ENCODE peak calls at places on chromosome 21, in ten cellular contexts. One of them, this sample, is unnamed.
A peak's percentile ranks its signal among the peaks of the same experiment; 100 is the strongest.

GRCh38 chr21:42309753-42310213 is 5.4 kb downstream of the TFF3 start:
- DNase-seq in neural progenitor cell: peak; percentile 79
- DNase-seq in HS-5: no peak
- DNase-seq in activated CD8-positive, alpha-beta memory T cell treated with anti-CD3 and anti-CD28 coated beads for 1 hour: peak; percentile 34
- DNase-seq in HT-29: peak; percentile 32
- DNase-seq in AG08395: peak; percentile 45
- DNase-seq in MV-4-11: peak; percentile 30
- DNase-seq in stimulated activated CD4-positive, alpha-beta T cell treated with anti-CD3 and anti-CD28 coated beads, Interleukin-15, amount 100 ng/mL, for 24 hours: peak; percentile 79
- DNase-seq in stimulated activated CD8-positive, alpha-beta memory T cell treated with anti-CD3 and anti-CD28 coated beads, Interleukin-2, amount 100 ng/mL, for 1 hour: peak; percentile 42
- DNase-seq in AG10803: no peak
- DNase-seq in this sample: no peak

GRCh38 chr21:45487891-45488600 is 54.2 kb downstream of the SLC19A1 start:
- DNase-seq in neural progenitor cell: peak; percentile 48
- DNase-seq in HS-5: no peak
- DNase-seq in activated CD8-positive, alpha-beta memory T cell treated with anti-CD3 and anti-CD28 coated beads for 1 hour: no peak
- DNase-seq in HT-29: no peak
- DNase-seq in AG08395: no peak
- DNase-seq in MV-4-11: peak; percentile 33
- DNase-seq in stimulated activated CD4-positive, alpha-beta T cell treated with anti-CD3 and anti-CD28 coated beads, Interleukin-15, amount 100 ng/mL, for 24 hours: no peak
- DNase-seq in stimulated activated CD8-positive, alpha-beta memory T cell treated with anti-CD3 and anti-CD28 coated beads, Interleukin-2, amount 100 ng/mL, for 1 hour: no peak
- DNase-seq in AG10803: no peak
- DNase-seq in this sample: no peak

GRCh38 chr21:26422138-26422537 is 150.9 kb downstream of the CYYR1 start:
- DNase-seq in neural progenitor cell: no peak
- DNase-seq in HS-5: no peak
- DNase-seq in activated CD8-positive, alpha-beta memory T cell treated with anti-CD3 and anti-CD28 coated beads for 1 hour: no peak
- DNase-seq in HT-29: no peak
- DNase-seq in AG08395: no peak
- DNase-seq in MV-4-11: no peak
- DNase-seq in stimulated activated CD4-positive, alpha-beta T cell treated with anti-CD3 and anti-CD28 coated beads, Interleukin-15, amount 100 ng/mL, for 24 hours: no peak
- DNase-seq in stimulated activated CD8-positive, alpha-beta memory T cell treated with anti-CD3 and anti-CD28 coated beads, Interleukin-2, amount 100 ng/mL, for 1 hour: no peak
- DNase-seq in AG10803: no peak
- DNase-seq in this sample: no peak

GRCh38 chr21:28063241-28063640 is 929.4 kb downstream of the LTN1 start:
- DNase-seq in neural progenitor cell: no peak
- DNase-seq in HS-5: no peak
- DNase-seq in activated CD8-positive, alpha-beta memory T cell treated with anti-CD3 and anti-CD28 coated beads for 1 hour: no peak
- DNase-seq in HT-29: no peak
- DNase-seq in AG08395: no peak
- DNase-seq in MV-4-11: no peak
- DNase-seq in stimulated activated CD4-positive, alpha-beta T cell treated with anti-CD3 and anti-CD28 coated beads, Interleukin-15, amount 100 ng/mL, for 24 hours: no peak
- DNase-seq in stimulated activated CD8-positive, alpha-beta memory T cell treated with anti-CD3 and anti-CD28 coated beads, Interleukin-2, amount 100 ng/mL, for 1 hour: no peak
- DNase-seq in AG10803: no peak
- DNase-seq in this sample: no peak

GRCh38 chr21:44485796-44486195 is 30.5 kb downstream of the LRRC3 start:
- DNase-seq in neural progenitor cell: no peak
- DNase-seq in HS-5: no peak
- DNase-seq in activated CD8-positive, alpha-beta memory T cell treated with anti-CD3 and anti-CD28 coated beads for 1 hour: no peak
- DNase-seq in HT-29: no peak
- DNase-seq in AG08395: no peak
- DNase-seq in MV-4-11: no peak
- DNase-seq in stimulated activated CD4-positive, alpha-beta T cell treated with anti-CD3 and anti-CD28 coated beads, Interleukin-15, amount 100 ng/mL, for 24 hours: no peak
- DNase-seq in stimulated activated CD8-positive, alpha-beta memory T cell treated with anti-CD3 and anti-CD28 coated beads, Interleukin-2, amount 100 ng/mL, for 1 hour: no peak
- DNase-seq in AG10803: no peak
- DNase-seq in this sample: no peak

GRCh38 chr21:41926068-41926806 is 27.6 kb downstream of the C2CD2 start:
- DNase-seq in neural progenitor cell: no peak
- DNase-seq in HS-5: no peak
- DNase-seq in activated CD8-positive, alpha-beta memory T cell treated with anti-CD3 and anti-CD28 coated beads for 1 hour: no peak
- DNase-seq in HT-29: peak; percentile 38
- DNase-seq in AG08395: peak; percentile 74
- DNase-seq in MV-4-11: peak; percentile 54
- DNase-seq in stimulated activated CD4-positive, alpha-beta T cell treated with anti-CD3 and anti-CD28 coated beads, Interleukin-15, amount 100 ng/mL, for 24 hours: peak; percentile 37
- DNase-seq in stimulated activated CD8-positive, alpha-beta memory T cell treated with anti-CD3 and anti-CD28 coated beads, Interleukin-2, amount 100 ng/mL, for 1 hour: no peak
- DNase-seq in AG10803: peak; percentile 54
- DNase-seq in this sample: no peak

GRCh38 chr21:34935868-34936267 is 113.2 kb downstream of the RUNX1 start:
- DNase-seq in neural progenitor cell: no peak
- DNase-seq in HS-5: no peak
- DNase-seq in activated CD8-positive, alpha-beta memory T cell treated with anti-CD3 and anti-CD28 coated beads for 1 hour: no peak
- DNase-seq in HT-29: no peak
- DNase-seq in AG08395: no peak
- DNase-seq in MV-4-11: no peak
- DNase-seq in stimulated activated CD4-positive, alpha-beta T cell treated with anti-CD3 and anti-CD28 coated beads, Interleukin-15, amount 100 ng/mL, for 24 hours: no peak
- DNase-seq in stimulated activated CD8-positive, alpha-beta memory T cell treated with anti-CD3 and anti-CD28 coated beads, Interleukin-2, amount 100 ng/mL, for 1 hour: no peak
- DNase-seq in AG10803: no peak
- DNase-seq in this sample: no peak

GRCh38 chr21:41207401-41208388 is 39.7 kb downstream of the BACE2 start:
- DNase-seq in neural progenitor cell: no peak
- DNase-seq in HS-5: no peak
- DNase-seq in activated CD8-positive, alpha-beta memory T cell treated with anti-CD3 and anti-CD28 coated beads for 1 hour: no peak
- DNase-seq in HT-29: peak; percentile 8
- DNase-seq in AG08395: peak; percentile 83
- DNase-seq in MV-4-11: no peak
- DNase-seq in stimulated activated CD4-positive, alpha-beta T cell treated with anti-CD3 and anti-CD28 coated beads, Interleukin-15, amount 100 ng/mL, for 24 hours: no peak
- DNase-seq in stimulated activated CD8-positive, alpha-beta memory T cell treated with anti-CD3 and anti-CD28 coated beads, Interleukin-2, amount 100 ng/mL, for 1 hour: no peak
- DNase-seq in AG10803: peak; percentile 75
- DNase-seq in this sample: peak; percentile 37

GRCh38 chr21:44874497-44875331 is 1.2 kb upstream of the PTTG1IP start:
- DNase-seq in neural progenitor cell: peak; percentile 49
- DNase-seq in HS-5: no peak
- DNase-seq in activated CD8-positive, alpha-beta memory T cell treated with anti-CD3 and anti-CD28 coated beads for 1 hour: no peak
- DNase-seq in HT-29: no peak
- DNase-seq in AG08395: no peak
- DNase-seq in MV-4-11: peak; percentile 69
- DNase-seq in stimulated activated CD4-positive, alpha-beta T cell treated with anti-CD3 and anti-CD28 coated beads, Interleukin-15, amount 100 ng/mL, for 24 hours: peak; percentile 50
- DNase-seq in stimulated activated CD8-positive, alpha-beta memory T cell treated with anti-CD3 and anti-CD28 coated beads, Interleukin-2, amount 100 ng/mL, for 1 hour: no peak
- DNase-seq in AG10803: peak; percentile 53
- DNase-seq in this sample: peak; percentile 50

GRCh38 chr21:36079010-36079649 is 9.3 kb downstream of the CBR1 start:
- DNase-seq in neural progenitor cell: no peak
- DNase-seq in HS-5: no peak
- DNase-seq in activated CD8-positive, alpha-beta memory T cell treated with anti-CD3 and anti-CD28 coated beads for 1 hour: no peak
- DNase-seq in HT-29: no peak
- DNase-seq in AG08395: no peak
- DNase-seq in MV-4-11: peak; percentile 82
- DNase-seq in stimulated activated CD4-positive, alpha-beta T cell treated with anti-CD3 and anti-CD28 coated beads, Interleukin-15, amount 100 ng/mL, for 24 hours: peak; percentile 51
- DNase-seq in stimulated activated CD8-positive, alpha-beta memory T cell treated with anti-CD3 and anti-CD28 coated beads, Interleukin-2, amount 100 ng/mL, for 1 hour: no peak
- DNase-seq in AG10803: no peak
- DNase-seq in this sample: no peak

GRCh38 chr21:30408782-30409494 is 13.1 kb downstream of the KRTAP13-1 start:
- DNase-seq in neural progenitor cell: peak; percentile 89
- DNase-seq in HS-5: peak; percentile 13
- DNase-seq in activated CD8-positive, alpha-beta memory T cell treated with anti-CD3 and anti-CD28 coated beads for 1 hour: no peak
- DNase-seq in HT-29: peak; percentile 66
- DNase-seq in AG08395: peak; percentile 1
- DNase-seq in MV-4-11: no peak
- DNase-seq in stimulated activated CD4-positive, alpha-beta T cell treated with anti-CD3 and anti-CD28 coated beads, Interleukin-15, amount 100 ng/mL, for 24 hours: peak; percentile 8
- DNase-seq in stimulated activated CD8-positive, alpha-beta memory T cell treated with anti-CD3 and anti-CD28 coated beads, Interleukin-2, amount 100 ng/mL, for 1 hour: no peak
- DNase-seq in AG10803: peak; percentile 22
- DNase-seq in this sample: peak; percentile 42

GRCh38 chr21:43923391-43923790 is 58.4 kb downstream of the AGPAT3 start:
- DNase-seq in neural progenitor cell: no peak
- DNase-seq in HS-5: no peak
- DNase-seq in activated CD8-positive, alpha-beta memory T cell treated with anti-CD3 and anti-CD28 coated beads for 1 hour: no peak
- DNase-seq in HT-29: peak; percentile 17
- DNase-seq in AG08395: peak; percentile 30
- DNase-seq in MV-4-11: no peak
- DNase-seq in stimulated activated CD4-positive, alpha-beta T cell treated with anti-CD3 and anti-CD28 coated beads, Interleukin-15, amount 100 ng/mL, for 24 hours: no peak
- DNase-seq in stimulated activated CD8-positive, alpha-beta memory T cell treated with anti-CD3 and anti-CD28 coated beads, Interleukin-2, amount 100 ng/mL, for 1 hour: no peak
- DNase-seq in AG10803: peak; percentile 35
- DNase-seq in this sample: no peak

GRCh38 chr21:46613391-46613790 is 8.5 kb upstream of the S100B start:
- DNase-seq in neural progenitor cell: no peak
- DNase-seq in HS-5: no peak
- DNase-seq in activated CD8-positive, alpha-beta memory T cell treated with anti-CD3 and anti-CD28 coated beads for 1 hour: no peak
- DNase-seq in HT-29: no peak
- DNase-seq in AG08395: no peak
- DNase-seq in MV-4-11: no peak
- DNase-seq in stimulated activated CD4-positive, alpha-beta T cell treated with anti-CD3 and anti-CD28 coated beads, Interleukin-15, amount 100 ng/mL, for 24 hours: no peak
- DNase-seq in stimulated activated CD8-positive, alpha-beta memory T cell treated with anti-CD3 and anti-CD28 coated beads, Interleukin-2, amount 100 ng/mL, for 1 hour: no peak
- DNase-seq in AG10803: no peak
- DNase-seq in this sample: no peak

GRCh38 chr21:14876464-14876863 is 188.3 kb downstream of the NRIP1 start:
- DNase-seq in neural progenitor cell: no peak
- DNase-seq in HS-5: no peak
- DNase-seq in activated CD8-positive, alpha-beta memory T cell treated with anti-CD3 and anti-CD28 coated beads for 1 hour: no peak
- DNase-seq in HT-29: no peak
- DNase-seq in AG08395: no peak
- DNase-seq in MV-4-11: no peak
- DNase-seq in stimulated activated CD4-positive, alpha-beta T cell treated with anti-CD3 and anti-CD28 coated beads, Interleukin-15, amount 100 ng/mL, for 24 hours: no peak
- DNase-seq in stimulated activated CD8-positive, alpha-beta memory T cell treated with anti-CD3 and anti-CD28 coated beads, Interleukin-2, amount 100 ng/mL, for 1 hour: no peak
- DNase-seq in AG10803: no peak
- DNase-seq in this sample: no peak

GRCh38 chr21:44420416-44421205 is 34.7 kb upstream of the LRRC3 start:
- DNase-seq in neural progenitor cell: no peak
- DNase-seq in HS-5: no peak
- DNase-seq in activated CD8-positive, alpha-beta memory T cell treated with anti-CD3 and anti-CD28 coated beads for 1 hour: no peak
- DNase-seq in HT-29: no peak
- DNase-seq in AG08395: no peak
- DNase-seq in MV-4-11: no peak
- DNase-seq in stimulated activated CD4-positive, alpha-beta T cell treated with anti-CD3 and anti-CD28 coated beads, Interleukin-15, amount 100 ng/mL, for 24 hours: no peak
- DNase-seq in stimulated activated CD8-positive, alpha-beta memory T cell treated with anti-CD3 and anti-CD28 coated beads, Interleukin-2, amount 100 ng/mL, for 1 hour: no peak
- DNase-seq in AG10803: no peak
- DNase-seq in this sample: no peak

GRCh38 chr21:26939532-26940181 is 27.2 kb downstream of the ADAMTS5 start:
- DNase-seq in neural progenitor cell: no peak
- DNase-seq in HS-5: no peak
- DNase-seq in activated CD8-positive, alpha-beta memory T cell treated with anti-CD3 and anti-CD28 coated beads for 1 hour: no peak
- DNase-seq in HT-29: no peak
- DNase-seq in AG08395: peak; percentile 67
- DNase-seq in MV-4-11: no peak
- DNase-seq in stimulated activated CD4-positive, alpha-beta T cell treated with anti-CD3 and anti-CD28 coated beads, Interleukin-15, amount 100 ng/mL, for 24 hours: no peak
- DNase-seq in stimulated activated CD8-positive, alpha-beta memory T cell treated with anti-CD3 and anti-CD28 coated beads, Interleukin-2, amount 100 ng/mL, for 1 hour: no peak
- DNase-seq in AG10803: peak; percentile 86
- DNase-seq in this sample: no peak